ENCODE peak calls at places on chromosomes 6 and 20, in nine cellular contexts. T is foreskin fibroblast, A is pancreas, J is HFF-Myc, N is A673, M is breast epithelium, B is ascending aorta, P is fibroblast of mammary gland, C is AG04449. V is an unnamed sample.

GRCh38 chr6:88975369-88975768 is 12.0 kb upstream of the RNGTT start:
- DNase-seq in N (no peak), P (no peak), T (no peak), M (no peak), C (no peak), J (no peak), B (no peak), A (no peak), V (no peak)

GRCh38 chr20:41563087-41563486 is 55.1 kb downstream of the CHD6 start:
- DNase-seq in P (no peak), B (no peak), A (no peak), J (no peak), N (no peak), C (no peak), M (no peak), T (peak; percentile 17), V (no peak)

GRCh38 chr20:62666736-62667529 is 24.6 kb downstream of the SLCO4A1 start:
- DNase-seq in B (peak; percentile 78), N (peak; percentile 39), J (no peak), A (no peak), T (peak; percentile 68), C (no peak), P (no peak), M (no peak), V (no peak)

GRCh38 chr20:58715709-58716475 is 23.3 kb downstream of the NPEPL1 start:
- DNase-seq in M (peak; percentile 30), P (no peak), B (peak; percentile 52), A (peak; percentile 58), N (no peak), J (no peak), C (no peak), T (no peak), V (no peak)

GRCh38 chr6:167031082-167031709 is 32.0 kb downstream of the CEP43 start:
- DNase-seq in M (peak; percentile 56), T (peak; percentile 24), B (no peak), A (no peak), P (peak; percentile 53), N (no peak), J (no peak), C (no peak), V (no peak)

GRCh38 chr6:146985111-146985510 is 219.1 kb upstream of the STXBP5 start:
- DNase-seq in M (no peak), A (no peak), J (no peak), P (no peak), B (no peak), T (no peak), N (no peak), C (no peak), V (no peak)

GRCh38 chr6:42320762-42321161 is 103.1 kb upstream of the MRPS10 start:
- DNase-seq in M (no peak), A (no peak), T (peak; percentile 37), P (no peak), J (no peak), C (no peak), N (no peak), B (no peak), V (peak; percentile 32)

GRCh38 chr6:27771240-27771639 is 141.0 kb downstream of the OR2B2 start:
- DNase-seq in B (no peak), N (no peak), C (no peak), P (no peak), J (no peak), M (no peak), A (no peak), T (no peak), V (no peak)

GRCh38 chr6:35267446-35267845 is 7.9 kb downstream of the ZNF76 start:
- DNase-seq in A (no peak), P (no peak), J (no peak), M (no peak), B (no peak), N (no peak), C (no peak), T (no peak), V (no peak)

GRCh38 chr20:46554850-46555249 is 4.4 kb upstream of the OCSTAMP start:
- DNase-seq in N (no peak), T (no peak), P (no peak), A (no peak), B (no peak), M (no peak), J (no peak), C (no peak), V (no peak)

GRCh38 chr6:30931959-30932645 is at the start of gene SFTA2:
- DNase-seq in M (no peak), J (no peak), A (no peak), P (no peak), N (no peak), B (no peak), T (no peak), C (no peak), V (no peak)

GRCh38 chr20:54107600-54108393 is 37.4 kb upstream of the BCAS1 start:
- DNase-seq in P (no peak), A (no peak), C (no peak), B (no peak), T (no peak), J (no peak), M (no peak), N (no peak), V (no peak)

GRCh38 chr6:3131695-3132094 is 13.2 kb downstream of the BPHL start:
- DNase-seq in M (no peak), P (no peak), A (no peak), C (no peak), N (no peak), T (no peak), B (no peak), J (no peak), V (no peak)

GRCh38 chr6:34518669-34519365 is 37.3 kb downstream of the SPDEF start:
- DNase-seq in A (no peak), T (no peak), J (no peak), C (no peak), N (no peak), P (no peak), M (no peak), B (no peak), V (no peak)

GRCh38 chr6:90098025-90098474 is 198.6 kb downstream of the BACH2 start:
- DNase-seq in C (peak; percentile 96), P (peak; percentile 93), T (peak; percentile 90), N (peak; percentile 87), B (peak; percentile 95), A (no peak), J (peak; percentile 56), M (peak; percentile 56), V (peak; percentile 96)

DNA sequence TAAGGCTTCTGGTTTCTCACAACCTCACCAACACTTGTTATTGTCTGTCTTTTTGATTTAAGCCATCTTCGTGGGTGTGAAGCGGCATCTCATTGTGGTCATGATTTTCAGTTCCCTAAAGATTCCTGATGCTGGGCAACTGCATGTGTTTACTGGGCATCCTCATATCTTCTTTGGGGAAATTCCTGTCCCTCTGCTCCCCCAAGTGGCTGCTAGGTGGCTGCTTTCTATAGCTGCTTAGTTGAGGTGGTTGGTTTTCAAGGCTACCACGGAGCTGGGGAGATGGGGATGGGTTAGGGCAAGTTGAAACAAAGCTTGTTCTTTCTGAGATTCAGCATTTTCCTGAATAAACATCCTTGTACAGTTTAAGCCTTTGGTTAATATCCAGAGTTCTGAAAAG is 403.9 kb upstream of the SULF2 start:
- DNase-seq in T (no peak), B (no peak), A (no peak), M (no peak), C (no peak), P (peak; percentile 38), N (peak; percentile 14), J (no peak), V (peak; percentile 3)
- TF ChIP-seq CTCF in T (peak; percentile 55), B (no peak), A (no peak), M (no peak), C (peak; percentile 54), P (peak; percentile 43), N (peak; percentile 55), J (peak; percentile 43), V (peak; percentile 37)

DNA sequence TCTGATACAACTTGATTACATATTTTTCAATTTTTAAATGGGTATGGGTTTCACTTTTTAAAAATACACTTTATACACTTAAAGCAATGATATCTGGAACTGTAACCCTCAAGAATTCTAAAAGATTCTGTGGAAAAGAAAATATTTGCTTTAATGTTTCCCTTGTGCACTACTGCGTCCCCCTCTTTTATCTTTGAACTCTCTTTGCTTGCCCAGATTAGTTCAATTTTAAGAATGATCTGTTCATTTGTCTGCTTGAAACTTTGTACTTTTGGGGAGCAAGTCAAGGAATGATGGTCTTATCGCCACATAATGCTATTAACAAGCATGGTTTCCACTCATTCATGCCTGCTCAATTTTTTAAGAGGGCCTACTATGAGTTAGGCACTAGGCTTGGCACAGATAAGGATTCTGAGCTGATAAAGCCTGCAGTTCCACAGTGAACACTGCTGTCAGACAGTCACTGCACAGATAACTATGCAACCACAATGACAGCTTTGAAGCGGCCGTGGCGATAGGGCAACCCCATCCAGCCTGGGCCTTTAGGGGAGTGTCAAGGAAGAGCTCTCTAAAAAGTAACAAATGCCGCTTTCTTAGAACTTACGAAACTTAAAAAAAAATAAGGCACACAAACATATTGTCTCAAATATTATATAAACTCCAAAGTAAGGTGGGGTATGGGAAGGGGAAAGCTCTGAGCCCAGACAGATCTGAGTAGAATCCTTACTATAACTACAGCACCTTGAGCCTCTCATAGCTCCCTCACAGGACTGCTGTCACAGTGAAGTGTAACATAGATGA is 29.7 kb downstream of the FYN start:
- DNase-seq in J (no peak), M (no peak), P (no peak), T (no peak), A (no peak), C (no peak), N (no peak), B (no peak), V (no peak)
- H3K4me3 ChIP-seq in J (no peak overlapping the region), M (no peak overlapping the region), P (no peak overlapping the region), T (no peak overlapping the region), A (no peak overlapping the region), C (no peak overlapping the region), N (no peak overlapping the region), B (no peak overlapping the region), V (no peak overlapping the region)

GRCh38 chr6:25880601-25881000 is 6.6 kb upstream of the SLC17A3 start:
- DNase-seq in M (no peak), A (no peak), B (no peak), N (no peak), J (no peak), C (no peak), T (no peak), P (no peak), V (no peak)

GRCh38 chr6:25883991-25884390 is 9.9 kb upstream of the SLC17A3 start:
- DNase-seq in M (no peak), P (peak; percentile 88), T (peak; percentile 95), A (no peak), J (no peak), N (no peak), C (no peak), B (no peak), V (no peak)

GRCh38 chr6:25878721-25879322 is 4.8 kb upstream of the SLC17A3 start:
- DNase-seq in C (no peak), A (no peak), M (no peak), J (no peak), B (no peak), P (no peak), N (no peak), T (no peak), V (no peak)

GRCh38 chr6:25883536-25883935 is 9.5 kb upstream of the SLC17A3 start:
- DNase-seq in P (peak; percentile 24), B (no peak), C (no peak), T (peak; percentile 55), A (no peak), J (no peak), N (peak; percentile 18), M (no peak), V (no peak)

GRCh38 chr6:25882066-25882496 is 8.0 kb upstream of the SLC17A3 start:
- DNase-seq in T (peak; percentile 8), J (no peak), A (peak; percentile 77), P (no peak), N (peak; percentile 3), M (no peak), C (no peak), B (no peak), V (no peak)
- TF ChIP-seq CTCF in T (no peak), J (no peak), A (no peak), P (no peak), N (no peak), M (no peak), C (no peak), B (no peak), V (no peak)

GRCh38 chr6:104958178-104958520 is 1.2 kb downstream of the LIN28B start:
- DNase-seq in P (no peak), A (no peak), J (no peak), N (peak; percentile 21), T (peak; percentile 7), C (no peak), B (no peak), M (no peak), V (no peak)
- H3K4me3 ChIP-seq in P (no peak overlapping the region), A (no peak overlapping the region), J (no peak overlapping the region), N (peak overlapping the region; percentile 56), T (no peak overlapping the region), C (no peak overlapping the region), B (no peak overlapping the region), M (no peak overlapping the region), V (no peak overlapping the region)

V was measured in astrocyte of the spinal cord.